ENCODE peak calls at places on chromosomes 5 and 9, in nine cellular contexts. J is HCT116, A is vagina, Z is IMR-90, W is heart left ventricle, Q is A549, O is stomach, L is adrenal gland, U is upper lobe of left lung. H is an unnamed sample.

GRCh38 chr5:55102345-55102744 is at the start of gene GZMA:
- DNase-seq in J (no peak), A (no peak), Z (no peak), W (no peak), Q (no peak), O (no peak), L (no peak), U (no peak), H (no peak)

GRCh38 chr9:110847661-110848060 is 179.1 kb downstream of the MUSK start:
- DNase-seq in J (no peak), A (no peak), Z (peak), W (no peak), Q (no peak), O (no peak), L (no peak), U (no peak), H (no peak)

GRCh38 chr5:124735169-124735858 is 11.1 kb downstream of the ZNF608 start:
- DNase-seq in J (no peak), A (no peak), Z (no peak), W (no peak), Q (no peak), O (no peak), L (no peak), U (no peak), H (no peak)

GRCh38 chr5:37842048-37842447 is 2.2 kb upstream of the GDNF start:
- DNase-seq in J (no peak), A (no peak), Z (no peak), W (no peak), Q (no peak), O (no peak), L (no peak), U (no peak), H (no peak)

GRCh38 chr5:64384761-64385160 is 121.1 kb upstream of the RGS7BP start:
- DNase-seq in J (peak), A (no peak), Z (no peak), W (no peak), Q (no peak), O (no peak), L (no peak), U (no peak), H (no peak)

GRCh38 chr9:89473762-89474469 is 24.0 kb downstream of the SEMA4D start:
- DNase-seq in J (no peak), A (no peak), Z (peak), W (no peak), Q (no peak), O (no peak), L (no peak), U (no peak), H (no peak)

GRCh38 chr9:127744407-127745110 is 9.5 kb upstream of the TOR2A start:
- DNase-seq in J (no peak), A (no peak), Z (no peak), W (no peak), Q (no peak), O (no peak), L (no peak), U (no peak), H (no peak)

GRCh38 chr9:101509572-101509971 is 24.1 kb upstream of the RNF20 start:
- DNase-seq in J (no peak), A (no peak), Z (peak), W (no peak), Q (no peak), O (no peak), L (no peak), U (no peak), H (no peak)

DNA sequence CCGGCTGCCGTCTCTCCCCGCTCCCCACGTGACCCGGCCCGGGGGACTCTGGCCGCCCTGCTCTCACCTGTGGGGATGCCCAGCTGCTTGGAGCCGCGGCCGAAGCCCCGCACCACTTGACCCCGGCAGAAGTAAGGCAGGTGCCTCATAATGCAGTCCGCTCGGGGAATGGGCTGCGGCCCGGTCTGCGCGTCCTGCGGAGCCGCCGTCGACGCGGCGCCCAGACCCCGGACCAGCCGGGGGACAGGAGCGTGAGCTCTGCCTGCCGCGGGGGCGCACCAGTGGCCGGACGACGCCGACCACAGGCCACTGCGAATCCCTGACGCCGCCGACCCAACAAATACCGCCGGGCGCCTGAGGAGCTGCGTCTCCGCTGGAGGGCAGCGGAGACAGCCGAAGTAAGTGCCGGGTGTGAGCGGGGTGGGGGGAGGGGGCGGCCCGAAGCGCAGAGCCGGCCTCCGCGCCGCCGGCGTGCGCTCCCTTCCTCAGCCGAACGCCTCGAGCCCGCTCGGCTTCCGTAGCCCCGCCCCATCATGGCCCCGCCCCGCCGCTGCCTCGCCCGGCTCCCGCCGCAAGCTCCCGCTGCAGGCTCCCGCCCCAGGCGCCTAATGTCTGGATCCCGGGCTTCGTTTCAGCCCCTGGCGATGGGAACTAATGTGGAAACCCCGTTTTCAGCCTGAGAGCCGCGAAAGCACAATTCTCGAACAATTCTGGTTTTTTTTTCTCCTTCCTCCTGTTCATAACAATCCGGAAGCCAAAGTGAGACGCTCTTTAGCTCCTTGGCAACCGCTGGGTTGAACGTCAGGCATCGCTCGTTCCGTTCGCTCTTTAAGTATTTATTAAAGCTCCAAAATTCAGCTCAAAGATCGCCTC is at the start of gene RFK:
- DNase-seq in J (peak), A (no peak), Z (peak), W (peak), Q (peak), O (peak), L (peak), U (peak), H (peak)
- TF ChIP-seq POLR2A in J (peak), A (no peak), Z (peak), W (peak), Q (peak), O (peak), L (peak), U (no peak), H (peak)

GRCh38 chr5:111820072-111820471 is 63.1 kb upstream of the NREP start:
- DNase-seq in J (no peak), A (no peak), Z (no peak), W (no peak), Q (no peak), O (no peak), L (no peak), U (no peak), H (no peak)
- TF ChIP-seq CTCF in J (no peak), A (no peak), Z (no peak), W (no peak), Q (no peak), O (no peak), L (no peak), U (no peak), H (no peak)

DNA sequence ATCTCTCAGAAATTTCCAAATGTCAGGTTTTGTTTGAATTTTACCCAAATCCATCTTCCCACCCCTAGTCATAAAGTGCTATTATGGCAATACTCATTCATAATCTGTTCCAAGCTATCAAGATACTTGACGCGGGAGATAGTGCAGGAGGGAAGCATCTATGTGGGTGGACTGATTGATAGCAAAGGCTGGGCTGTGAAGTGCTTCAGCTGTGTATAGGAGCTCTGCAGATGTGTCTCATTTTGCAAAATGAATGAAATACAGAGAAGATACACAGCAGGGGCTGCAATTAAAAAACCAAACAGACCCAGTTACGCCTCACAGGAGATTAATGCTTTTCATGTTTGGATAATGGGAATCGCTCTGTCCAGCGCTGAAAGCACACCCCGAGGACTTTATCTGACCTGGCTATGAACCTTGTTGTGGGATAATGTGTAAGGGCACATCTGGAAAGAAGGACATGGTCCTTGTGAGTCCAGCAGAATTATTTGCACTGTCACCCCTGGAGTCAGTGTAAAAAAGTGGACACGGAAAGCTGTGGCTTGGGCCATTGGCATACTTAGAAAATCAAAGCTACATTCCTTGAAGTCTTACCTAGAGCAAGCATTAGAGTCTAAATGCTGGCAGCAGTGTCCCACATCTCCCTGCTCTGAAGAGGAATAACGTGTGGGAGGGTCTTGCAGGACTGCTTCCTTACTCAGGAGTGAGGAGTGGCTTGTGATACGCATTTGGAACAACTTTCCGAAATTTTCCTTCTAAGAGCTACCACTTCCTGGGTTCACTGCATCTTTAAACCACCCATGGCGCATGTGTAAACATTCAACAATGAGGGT is 2.5 kb downstream of the SH3RF2 start:
- DNase-seq in J (no peak), A (no peak), Z (no peak), W (no peak), Q (no peak), O (no peak), L (no peak), U (no peak), H (no peak)
- H3K4me3 ChIP-seq in J (peak), A (peak), Z (no peak), W (peak), Q (peak), O (peak), L (no peak), U (no peak), H (no peak)

GRCh38 chr5:100539519-100539918 is 4.3 kb downstream of the FAM174A start:
- DNase-seq in J (no peak), A (no peak), Z (no peak), W (no peak), Q (no peak), O (no peak), L (no peak), U (no peak), H (no peak)
- TF ChIP-seq POLR2A in J (no peak), A (no peak), Z (no peak), W (no peak), Q (no peak), O (no peak), L (no peak), U (no peak), H (no peak)

GRCh38 chr5:80865547-80865946 is 94.6 kb upstream of the RASGRF2 start:
- DNase-seq in J (no peak), A (no peak), Z (peak), W (no peak), Q (no peak), O (no peak), L (no peak), U (no peak), H (no peak)
- TF ChIP-seq CTCF in J (no peak), A (no peak), Z (no peak), W (no peak), Q (no peak), O (no peak), L (no peak), U (no peak), H (no peak)

GRCh38 chr5:132819468-132819867 is 6.4 kb downstream of the SOWAHA start:
- DNase-seq in J (no peak), A (no peak), Z (no peak), W (no peak), Q (no peak), O (peak), L (no peak), U (no peak), H (no peak)
- H3K4me3 ChIP-seq in J (no peak), A (no peak), Z (no peak), W (no peak), Q (no peak), O (peak), L (no peak), U (no peak), H (no peak)

H was measured in body of pancreas.